ENCODE peak calls at places on chromosomes 11 and 22, in four cellular contexts. One of them, this sample, is unnamed.

GRCh38 chr22:27780161-27780575 is 21.4 kb downstream of the MN1 start:
- DNase-seq in transverse colon: no peak
- DNase-seq in right cardiac atrium: peak
- DNase-seq in kidney: no peak
- DNase-seq in this sample: no peak

GRCh38 chr11:77096591-77097019 is 6.0 kb upstream of the OMP start:
- DNase-seq in kidney: peak
- DNase-seq in right cardiac atrium: peak
- DNase-seq in transverse colon: peak
- DNase-seq in this sample: no peak

GRCh38 chr22:31951201-31952093 is 7.1 kb downstream of the YWHAH start:
- DNase-seq in transverse colon: no peak
- DNase-seq in kidney: peak
- DNase-seq in right cardiac atrium: no peak
- DNase-seq in this sample: no peak

GRCh38 chr22:19965771-19966709 is 24.4 kb upstream of the TXNRD2 start:
- DNase-seq in right cardiac atrium: no peak
- DNase-seq in kidney: peak
- DNase-seq in transverse colon: no peak
- DNase-seq in this sample: no peak

GRCh38 chr11:7977251-7977917 is 9.8 kb upstream of the EIF3F start:
- DNase-seq in kidney: no peak
- DNase-seq in right cardiac atrium: no peak
- DNase-seq in transverse colon: no peak
- DNase-seq in this sample: no peak

GRCh38 chr11:102647430-102647829 is 22.3 kb upstream of the MMP20 start:
- DNase-seq in right cardiac atrium: no peak
- DNase-seq in kidney: no peak
- DNase-seq in transverse colon: no peak
- DNase-seq in this sample: no peak

GRCh38 chr11:71563401-71563800 is 2.0 kb upstream of the KRTAP5-10 start:
- DNase-seq in right cardiac atrium: no peak
- DNase-seq in kidney: no peak
- DNase-seq in transverse colon: no peak
- DNase-seq in this sample: peak

GRCh38 chr11:119344291-119345010 is 2.1 kb downstream of the MFRP start:
- DNase-seq in transverse colon: no peak
- DNase-seq in right cardiac atrium: no peak
- DNase-seq in kidney: peak
- DNase-seq in this sample: no peak

GRCh38 chr11:113773092-113773415 is 438 bp downstream of the ZW10 start:
- DNase-seq in transverse colon: peak
- DNase-seq in kidney: no peak
- DNase-seq in right cardiac atrium: peak
- DNase-seq in this sample: no peak

GRCh38 chr11:17697175-17697949 is 22.0 kb upstream of the MYOD1 start:
- DNase-seq in transverse colon: no peak
- DNase-seq in kidney: no peak
- DNase-seq in right cardiac atrium: no peak
- DNase-seq in this sample: no peak

GRCh38 chr11:75330279-75330678 is 21.2 kb downstream of the ARRB1 start:
- DNase-seq in right cardiac atrium: no peak
- DNase-seq in kidney: no peak
- DNase-seq in transverse colon: peak
- DNase-seq in this sample: peak

GRCh38 chr11:31649567-31649966 is 140.0 kb downstream of the ELP4 start:
- DNase-seq in kidney: no peak
- DNase-seq in right cardiac atrium: no peak
- DNase-seq in transverse colon: no peak
- DNase-seq in this sample: no peak

GRCh38 chr11:83122050-83122449 is 34.9 kb upstream of the PCF11 start:
- DNase-seq in right cardiac atrium: no peak
- DNase-seq in kidney: no peak
- DNase-seq in transverse colon: no peak
- DNase-seq in this sample: no peak

GRCh38 chr22:26023104-26023775 is 146.0 kb upstream of the SEZ6L start:
- DNase-seq in transverse colon: no peak
- DNase-seq in right cardiac atrium: no peak
- DNase-seq in kidney: no peak
- DNase-seq in this sample: no peak

GRCh38 chr11:120712862-120713770 is 201.6 kb downstream of the GRIK4 start:
- DNase-seq in kidney: no peak
- DNase-seq in right cardiac atrium: no peak
- DNase-seq in transverse colon: no peak
- DNase-seq in this sample: no peak

GRCh38 chr11:34114014-34114413 is 8.6 kb downstream of the NAT10 start:
- DNase-seq in kidney: no peak
- DNase-seq in transverse colon: no peak
- DNase-seq in right cardiac atrium: no peak
- DNase-seq in this sample: no peak

GRCh38 chr11:88246680-88247079 is 71.4 kb upstream of the RAB38 start:
- DNase-seq in right cardiac atrium: no peak
- DNase-seq in kidney: no peak
- DNase-seq in transverse colon: no peak
- DNase-seq in this sample: no peak

GRCh38 chr22:19867617-19868016 is 12.9 kb upstream of the GNB1L start:
- DNase-seq in kidney: peak
- DNase-seq in right cardiac atrium: peak
- DNase-seq in transverse colon: no peak
- DNase-seq in this sample: no peak

GRCh38 chr11:59776210-59777066 is 21.3 kb downstream of the STX3 start:
- DNase-seq in transverse colon: no peak
- DNase-seq in kidney: no peak
- DNase-seq in right cardiac atrium: no peak
- DNase-seq in this sample: peak

GRCh38 chr11:132858203-132858602 is 674.1 kb downstream of the OPCML start:
- DNase-seq in right cardiac atrium: no peak
- DNase-seq in kidney: no peak
- DNase-seq in transverse colon: no peak
- DNase-seq in this sample: no peak

GRCh38 chr11:12102588-12103410 is 7.6 kb upstream of the MICAL2 start:
- DNase-seq in kidney: no peak
- DNase-seq in transverse colon: no peak
- DNase-seq in right cardiac atrium: no peak
- DNase-seq in this sample: no peak

GRCh38 chr11:94791216-94791889 is 23.2 kb downstream of the AMOTL1 start:
- DNase-seq in transverse colon: no peak
- DNase-seq in right cardiac atrium: no peak
- DNase-seq in kidney: no peak
- DNase-seq in this sample: no peak

GRCh38 chr22:48445113-48445827 is 1382.4 kb downstream of the BRD1 start:
- DNase-seq in kidney: peak
- DNase-seq in right cardiac atrium: no peak
- DNase-seq in transverse colon: no peak
- DNase-seq in this sample: no peak

GRCh38 chr22:38955926-38956325 is 1.5 kb upstream of the APOBEC3A start:
- DNase-seq in kidney: peak
- DNase-seq in transverse colon: no peak
- DNase-seq in right cardiac atrium: no peak
- DNase-seq in this sample: no peak

GRCh38 chr11:16194566-16194965 is 161.8 kb downstream of the SOX6 start:
- DNase-seq in transverse colon: no peak
- DNase-seq in kidney: no peak
- DNase-seq in right cardiac atrium: no peak
- DNase-seq in this sample: no peak

GRCh38 chr11:105181521-105181920 is 42.0 kb upstream of the CARD18 start:
- DNase-seq in kidney: no peak
- DNase-seq in transverse colon: no peak
- DNase-seq in right cardiac atrium: no peak
- DNase-seq in this sample: no peak

GRCh38 chr11:61791737-61792309 is 576 bp downstream of the TMEM258 start:
- DNase-seq in transverse colon: peak
- DNase-seq in right cardiac atrium: peak
- DNase-seq in kidney: peak
- DNase-seq in this sample: peak

GRCh38 chr22:36329217-36330078 is 58.3 kb downstream of the MYH9 start:
- DNase-seq in right cardiac atrium: peak
- DNase-seq in kidney: peak
- DNase-seq in transverse colon: peak
- DNase-seq in this sample: peak

GRCh38 chr11:73376803-73377629 is 817 bp downstream of the RELT start:
- DNase-seq in kidney: peak
- DNase-seq in transverse colon: peak
- DNase-seq in right cardiac atrium: peak
- DNase-seq in this sample: peak

GRCh38 chr11:73376168-73376802 is at the start of gene RELT:
- DNase-seq in transverse colon: peak
- DNase-seq in kidney: peak
- DNase-seq in right cardiac atrium: peak
- DNase-seq in this sample: peak

GRCh38 chr11:73374130-73374529 is 2.1 kb upstream of the RELT start:
- DNase-seq in kidney: no peak
- DNase-seq in transverse colon: no peak
- DNase-seq in right cardiac atrium: no peak
- DNase-seq in this sample: no peak

GRCh38 chr11:73372371-73372993 is 3.7 kb upstream of the RELT start:
- DNase-seq in kidney: no peak
- DNase-seq in transverse colon: no peak
- DNase-seq in right cardiac atrium: no peak
- DNase-seq in this sample: no peak

DNA sequence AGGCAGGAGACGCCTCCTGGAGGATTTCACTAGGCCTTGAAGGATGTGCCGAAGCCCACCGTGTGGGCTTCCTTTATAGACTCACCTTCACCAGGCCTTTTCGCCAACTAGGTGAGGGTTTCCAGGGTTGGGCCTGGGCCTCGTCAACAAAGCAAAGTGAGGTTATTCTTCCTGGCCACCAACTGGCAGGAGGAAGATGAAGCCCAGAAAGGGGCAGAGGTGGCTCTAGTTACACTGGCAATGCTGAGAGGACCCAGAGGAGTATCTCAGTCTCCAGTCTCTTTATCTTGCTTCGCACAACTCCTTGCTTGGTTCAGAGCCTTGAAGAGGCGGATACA is 400 bp upstream of the RELT start:
- DNase-seq in kidney: no peak
- DNase-seq in right cardiac atrium: no peak
- DNase-seq in transverse colon: no peak
- DNase-seq in this sample: no peak
- H3K4me3 ChIP-seq in kidney: no peak
- H3K4me3 ChIP-seq in right cardiac atrium: no peak
- H3K4me3 ChIP-seq in transverse colon: no peak
- H3K4me3 ChIP-seq in this sample: peak

GRCh38 chr11:45743556-45744468 is 61.1 kb upstream of the SLC35C1 start:
- DNase-seq in kidney: no peak
- DNase-seq in right cardiac atrium: no peak
- DNase-seq in transverse colon: no peak
- DNase-seq in this sample: no peak

GRCh38 chr11:45741582-45741981 is 63.4 kb upstream of the SLC35C1 start:
- DNase-seq in right cardiac atrium: no peak
- DNase-seq in transverse colon: no peak
- DNase-seq in kidney: no peak
- DNase-seq in this sample: no peak

GRCh38 chr11:45741032-45741431 is 63.9 kb upstream of the SLC35C1 start:
- DNase-seq in kidney: no peak
- DNase-seq in transverse colon: no peak
- DNase-seq in right cardiac atrium: no peak
- DNase-seq in this sample: no peak

GRCh38 chr11:45748801-45749200 is 56.1 kb upstream of the SLC35C1 start:
- DNase-seq in transverse colon: no peak
- DNase-seq in right cardiac atrium: no peak
- DNase-seq in kidney: no peak
- DNase-seq in this sample: no peak

GRCh38 chr11:45745065-45745811 is 59.7 kb upstream of the SLC35C1 start:
- DNase-seq in kidney: peak
- DNase-seq in right cardiac atrium: peak
- DNase-seq in transverse colon: no peak
- DNase-seq in this sample: no peak
- H3K27ac ChIP-seq in kidney: no peak
- H3K27ac ChIP-seq in right cardiac atrium: no peak
- H3K27ac ChIP-seq in transverse colon: peak
- H3K27ac ChIP-seq in this sample: no peak

DNA sequence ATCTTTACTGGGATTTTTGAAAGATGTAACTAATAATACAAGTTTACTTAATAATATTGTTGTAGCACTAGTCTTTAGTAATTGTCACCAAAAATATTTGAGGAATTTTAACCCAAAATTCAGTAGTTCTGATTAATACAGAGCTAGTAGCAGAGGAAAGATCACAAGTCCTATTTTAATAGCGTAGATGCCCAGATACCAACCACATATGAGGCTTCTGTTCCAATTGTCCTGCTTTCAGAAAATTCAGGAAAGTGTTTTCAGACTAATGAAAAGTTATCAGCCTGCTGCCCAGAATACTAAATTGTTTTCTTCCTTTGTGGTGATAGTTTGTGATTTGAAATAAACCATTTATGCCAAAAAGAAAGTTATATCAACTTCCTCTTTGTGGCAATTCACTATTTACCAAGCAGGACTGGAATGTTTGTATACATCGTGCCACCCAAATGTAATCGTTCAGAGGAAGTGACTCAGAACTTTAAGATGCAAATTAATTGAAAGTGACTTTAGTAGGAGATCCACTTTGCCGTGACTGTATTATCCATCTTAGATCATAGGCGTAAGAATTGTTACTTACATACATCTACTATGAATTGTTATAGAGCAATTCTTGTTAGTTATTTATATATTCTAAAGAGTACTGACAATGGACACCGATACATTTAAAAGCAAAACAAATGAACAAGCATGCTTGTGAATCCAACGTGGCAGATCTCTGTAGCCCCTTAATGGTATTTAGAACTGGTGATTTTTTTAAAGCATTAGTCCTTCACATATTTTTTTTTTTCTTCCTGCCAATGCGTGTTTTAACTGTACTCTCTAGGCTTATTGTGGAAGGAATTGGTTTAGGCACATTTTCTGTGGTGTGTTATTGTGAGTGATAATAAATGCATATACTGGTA is 231.0 kb downstream of the DDX10 start:
- DNase-seq in transverse colon: no peak
- DNase-seq in right cardiac atrium: no peak
- DNase-seq in kidney: no peak
- DNase-seq in this sample: no peak
- H3K4me3 ChIP-seq in transverse colon: no peak
- H3K4me3 ChIP-seq in right cardiac atrium: no peak
- H3K4me3 ChIP-seq in kidney: no peak
- H3K4me3 ChIP-seq in this sample: no peak

GRCh38 chr22:44728761-44729261 is 23.6 kb upstream of the ARHGAP8 start:
- DNase-seq in right cardiac atrium: peak
- DNase-seq in kidney: peak
- DNase-seq in transverse colon: no peak
- DNase-seq in this sample: no peak
- H3K27ac ChIP-seq in right cardiac atrium: no peak
- H3K27ac ChIP-seq in kidney: no peak
- H3K27ac ChIP-seq in transverse colon: peak
- H3K27ac ChIP-seq in this sample: peak

GRCh38 chr22:33853200-33854097 is 66.8 kb downstream of the LARGE1 start:
- DNase-seq in transverse colon: peak
- DNase-seq in right cardiac atrium: peak
- DNase-seq in kidney: peak
- DNase-seq in this sample: peak

GRCh38 chr22:33850227-33850626 is 70.0 kb downstream of the LARGE1 start:
- DNase-seq in kidney: no peak
- DNase-seq in right cardiac atrium: no peak
- DNase-seq in transverse colon: no peak
- DNase-seq in this sample: no peak

GRCh38 chr22:33851240-33851639 is 69.0 kb downstream of the LARGE1 start:
- DNase-seq in transverse colon: no peak
- DNase-seq in right cardiac atrium: no peak
- DNase-seq in kidney: no peak
- DNase-seq in this sample: no peak

GRCh38 chr22:33850724-33851123 is 69.6 kb downstream of the LARGE1 start:
- DNase-seq in right cardiac atrium: no peak
- DNase-seq in kidney: no peak
- DNase-seq in transverse colon: no peak
- DNase-seq in this sample: no peak

GRCh38 chr22:33851985-33852384 is 68.3 kb downstream of the LARGE1 start:
- DNase-seq in kidney: no peak
- DNase-seq in right cardiac atrium: no peak
- DNase-seq in transverse colon: no peak
- DNase-seq in this sample: no peak
- H3K4me3 ChIP-seq in kidney: no peak
- H3K4me3 ChIP-seq in right cardiac atrium: no peak
- H3K4me3 ChIP-seq in transverse colon: no peak
- H3K4me3 ChIP-seq in this sample: no peak

This sample was measured in Peyer's patch.